ENCODE peak calls at places on chromosomes 6 and 20, in eight cellular contexts. U is heart left ventricle, C is esophagus muscularis mucosa, I is OCI-LY7, O is mucosa of descending colon, D is astrocyte of the spinal cord, M is cardiac fibroblast, W is lung. B is an unnamed sample.

GRCh38 chr20:2379511-2380229 is 1.0 kb upstream of the TGM6 start:
- DNase-seq in U (no peak), C (no peak), I (peak), O (no peak), D (no peak), M (no peak), W (no peak), B (no peak)

GRCh38 chr6:5584072-5584471 is 322.8 kb downstream of the FARS2 start:
- DNase-seq in U (no peak), C (no peak), I (no peak), O (no peak), D (peak), M (peak), W (no peak), B (no peak)

GRCh38 chr6:107866606-107867301 is 42.6 kb upstream of the SCML4 start:
- DNase-seq in U (no peak), C (no peak), I (peak), O (no peak), D (peak), M (peak), W (no peak), B (no peak)

GRCh38 chr6:143015300-143015706 is 45.4 kb upstream of the AIG1 start:
- DNase-seq in U (no peak), C (no peak), I (peak), O (no peak), D (no peak), M (peak), W (no peak), B (no peak)

GRCh38 chr20:37669062-37669772 is 24.6 kb upstream of the CTNNBL1 start:
- DNase-seq in U (no peak), C (no peak), I (no peak), O (no peak), D (no peak), M (no peak), W (no peak), B (no peak)

GRCh38 chr6:158648682-158649131 is 1.1 kb upstream of the SYTL3 start:
- DNase-seq in U (no peak), C (peak), I (no peak), O (no peak), D (peak), M (peak), W (no peak), B (peak)

GRCh38 chr6:156507106-156507505 is 270.1 kb upstream of the ARID1B start:
- DNase-seq in U (no peak), C (peak), I (no peak), O (no peak), D (no peak), M (no peak), W (no peak), B (no peak)

GRCh38 chr6:87968435-87969278 is 79.0 kb upstream of the SPACA1 start:
- DNase-seq in U (no peak), C (no peak), I (peak), O (no peak), D (peak), M (peak), W (peak), B (no peak)

GRCh38 chr6:150517175-150517574 is 82.5 kb upstream of the PLEKHG1 start:
- DNase-seq in U (no peak), C (peak), I (no peak), O (no peak), D (no peak), M (peak), W (no peak), B (no peak)

GRCh38 chr6:9002833-9003232 is 567.5 kb upstream of the SLC35B3 start:
- DNase-seq in U (no peak), C (no peak), I (no peak), O (no peak), D (no peak), M (no peak), W (no peak), B (no peak)

GRCh38 chr20:63176448-63177133 is 39.3 kb downstream of the YTHDF1 start:
- DNase-seq in U (no peak), C (no peak), I (no peak), O (no peak), D (no peak), M (no peak), W (no peak), B (no peak)

GRCh38 chr6:158560787-158561246 is 926 bp downstream of the TMEM181 start:
- DNase-seq in U (no peak), C (no peak), I (peak), O (no peak), D (no peak), M (peak), W (no peak), B (no peak)

GRCh38 chr6:119343167-119343566 is 6.4 kb downstream of the MAN1A1 start:
- DNase-seq in U (no peak), C (no peak), I (peak), O (no peak), D (no peak), M (no peak), W (no peak), B (no peak)

GRCh38 chr6:127207591-127208120 is 59.0 kb upstream of the RNF146 start:
- DNase-seq in U (no peak), C (no peak), I (no peak), O (no peak), D (peak), M (peak), W (no peak), B (no peak)

GRCh38 chr6:8628063-8628462 is 192.7 kb upstream of the SLC35B3 start:
- DNase-seq in U (no peak), C (no peak), I (no peak), O (no peak), D (peak), M (no peak), W (no peak), B (no peak)

GRCh38 chr6:161569071-161569470 is 295.2 kb upstream of the AGPAT4 start:
- DNase-seq in U (no peak), C (no peak), I (no peak), O (no peak), D (no peak), M (no peak), W (no peak), B (no peak)

GRCh38 chr6:40210628-40211056 is 276.4 kb upstream of the MOCS1 start:
- DNase-seq in U (no peak), C (peak), I (no peak), O (no peak), D (no peak), M (no peak), W (no peak), B (no peak)

GRCh38 chr6:46932941-46933340 is 11.2 kb upstream of the ADGRF5 start:
- DNase-seq in U (no peak), C (no peak), I (no peak), O (no peak), D (peak), M (peak), W (no peak), B (no peak)

GRCh38 chr6:24064106-24064505 is 61.9 kb upstream of the NRSN1 start:
- DNase-seq in U (no peak), C (no peak), I (no peak), O (no peak), D (no peak), M (no peak), W (no peak), B (no peak)

GRCh38 chr20:62953167-62953838 is 794 bp downstream of the SLC17A9 start:
- DNase-seq in U (no peak), C (no peak), I (no peak), O (peak), D (no peak), M (no peak), W (no peak), B (no peak)

GRCh38 chr6:38524436-38525145 is 115.1 kb downstream of the BTBD9 start:
- DNase-seq in U (no peak), C (no peak), I (no peak), O (no peak), D (no peak), M (peak), W (no peak), B (no peak)

GRCh38 chr6:3410385-3411360 is 46.2 kb downstream of the SLC22A23 start:
- DNase-seq in U (peak), C (no peak), I (peak), O (peak), D (peak), M (peak), W (peak), B (no peak)

GRCh38 chr6:16108996-16109658 is 19.8 kb upstream of the MYLIP start:
- DNase-seq in U (peak), C (no peak), I (no peak), O (no peak), D (no peak), M (no peak), W (peak), B (no peak)

GRCh38 chr20:49323622-49324238 is 45.9 kb upstream of the ZNFX1 start:
- DNase-seq in U (no peak), C (no peak), I (peak), O (no peak), D (peak), M (peak), W (peak), B (no peak)

GRCh38 chr6:21386744-21387143 is 206.8 kb upstream of the SOX4 start:
- DNase-seq in U (no peak), C (no peak), I (no peak), O (no peak), D (no peak), M (no peak), W (no peak), B (no peak)

GRCh38 chr6:30819287-30819917 is 64.9 kb upstream of the DDR1 start:
- DNase-seq in U (no peak), C (no peak), I (no peak), O (no peak), D (no peak), M (peak), W (no peak), B (no peak)

GRCh38 chr6:11354019-11354418 is 121.6 kb upstream of the NEDD9 start:
- DNase-seq in U (peak), C (no peak), I (no peak), O (no peak), D (peak), M (peak), W (no peak), B (no peak)

GRCh38 chr6:166253277-166254229 is 54.6 kb downstream of the PRR18 start:
- DNase-seq in U (no peak), C (no peak), I (no peak), O (peak), D (no peak), M (no peak), W (no peak), B (no peak)

GRCh38 chr6:21856096-21856825 is 262.7 kb downstream of the SOX4 start:
- DNase-seq in U (no peak), C (no peak), I (no peak), O (no peak), D (peak), M (peak), W (no peak), B (no peak)

GRCh38 chr6:56288347-56288746 is 41.0 kb upstream of the COL21A1 start:
- DNase-seq in U (no peak), C (no peak), I (no peak), O (no peak), D (no peak), M (no peak), W (no peak), B (no peak)

GRCh38 chr6:95087394-95088097 is 489.8 kb upstream of the MANEA start:
- DNase-seq in U (no peak), C (no peak), I (no peak), O (no peak), D (peak), M (peak), W (no peak), B (no peak)

GRCh38 chr6:83474309-83474708 is 38.0 kb upstream of the PRSS35 start:
- DNase-seq in U (no peak), C (no peak), I (no peak), O (no peak), D (peak), M (peak), W (no peak), B (no peak)

GRCh38 chr6:82954937-82955577 is 110.6 kb downstream of the UBE3D start:
- DNase-seq in U (no peak), C (no peak), I (peak), O (no peak), D (peak), M (peak), W (no peak), B (no peak)

DNA sequence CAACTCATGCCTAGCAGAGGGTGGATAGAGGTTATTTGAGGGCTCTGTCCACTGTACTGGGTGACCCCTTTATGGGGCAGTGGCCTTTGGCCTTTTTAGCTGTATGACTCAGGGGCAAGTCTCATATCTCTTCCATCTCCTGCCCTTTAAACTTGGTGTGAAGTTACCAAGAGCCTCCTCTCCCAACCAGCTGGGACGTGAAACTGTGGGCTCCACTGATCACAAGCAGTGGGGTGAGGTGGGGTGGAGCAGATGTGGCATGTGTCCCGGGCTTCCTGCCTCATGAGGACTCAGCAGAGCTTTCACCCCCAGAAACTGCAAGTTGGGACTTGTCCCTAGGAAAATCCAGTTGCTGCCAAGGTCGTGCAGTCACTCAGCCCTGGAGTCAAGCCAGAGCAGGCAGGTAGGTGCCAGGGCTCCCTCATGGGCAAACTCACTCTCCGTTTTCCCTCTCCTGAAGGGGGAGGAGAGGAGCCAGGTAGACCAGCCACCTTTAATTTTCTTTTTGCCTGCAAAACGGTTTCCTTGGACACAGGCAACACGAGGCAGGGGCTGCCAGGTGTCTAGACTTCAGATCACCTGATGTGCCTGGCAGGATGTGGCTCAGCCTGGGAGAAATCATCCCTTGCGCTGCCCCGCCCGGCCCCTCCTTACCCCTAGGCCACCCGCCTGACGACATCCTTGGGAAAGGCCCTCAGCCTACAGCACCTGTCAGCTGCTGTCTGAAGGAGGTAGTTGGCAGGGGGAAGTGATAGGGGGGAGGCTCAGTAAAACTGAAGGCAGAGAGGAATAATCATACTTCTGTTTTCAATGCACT is 4.0 kb downstream of the CDKN1A start:
- DNase-seq in U (no peak), C (no peak), I (peak), O (peak), D (no peak), M (no peak), W (peak), B (no peak)
- TF ChIP-seq CTCF in U (no peak), C (no peak), I (no peak), O (no peak), D (no peak), M (no peak), W (no peak), B (no peak)

GRCh38 chr6:34589633-34590139 is 33.6 kb upstream of the SPDEF start:
- DNase-seq in U (no peak), C (no peak), I (no peak), O (no peak), D (no peak), M (no peak), W (no peak), B (no peak)
- TF ChIP-seq CTCF in U (no peak), C (no peak), I (peak), O (no peak), D (no peak), M (no peak), W (no peak), B (no peak)

DNA sequence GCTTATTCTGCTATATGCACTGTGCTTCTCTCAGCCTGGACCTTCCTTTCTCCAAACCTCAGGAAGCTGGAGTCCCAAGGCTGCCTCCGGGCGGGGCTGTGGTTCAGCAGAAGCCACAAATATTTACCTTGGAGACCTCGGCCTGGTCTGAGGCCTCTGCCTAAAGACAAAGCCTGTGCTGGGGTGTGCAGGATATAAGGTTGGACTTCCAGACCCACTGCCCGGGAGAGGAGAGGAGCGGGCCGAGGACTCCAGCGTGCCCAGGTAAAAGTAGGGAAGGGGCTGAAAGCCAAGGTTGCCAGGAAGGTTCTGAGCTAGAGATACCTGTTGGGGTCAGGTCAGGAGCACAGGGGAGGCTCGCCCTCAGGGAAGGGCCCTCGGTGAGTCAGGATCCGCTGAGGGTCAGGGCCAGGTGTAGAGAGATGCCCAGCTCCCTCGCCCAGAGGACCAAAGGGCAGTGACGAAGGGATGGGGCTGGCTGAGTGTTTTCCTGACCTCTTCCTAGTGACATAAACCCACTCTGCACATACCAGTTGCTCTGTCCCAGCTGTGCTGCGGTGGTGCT is at the start of gene BPIFB1:
- DNase-seq in U (no peak), C (no peak), I (no peak), O (no peak), D (no peak), M (no peak), W (no peak), B (no peak)
- TF ChIP-seq CTCF in U (no peak), C (no peak), I (no peak), O (no peak), D (no peak), M (no peak), W (no peak), B (no peak)

GRCh38 chr6:93418113-93418447 is 1.3 kb downstream of the EPHA7 start:
- DNase-seq in U (no peak), C (no peak), I (no peak), O (no peak), D (peak), M (no peak), W (no peak), B (no peak)
- TF ChIP-seq CTCF in U (no peak), C (no peak), I (no peak), O (no peak), D (no peak), M (no peak), W (no peak), B (peak)

GRCh38 chr6:167825759-167826229 is 917 bp upstream of the AFDN start:
- DNase-seq in U (peak), C (no peak), I (no peak), O (peak), D (no peak), M (peak), W (peak), B (peak)

GRCh38 chr6:167827588-167828324 is 1.0 kb downstream of the AFDN start:
- DNase-seq in U (peak), C (no peak), I (peak), O (peak), D (peak), M (peak), W (peak), B (peak)

GRCh38 chr6:167825059-167825758 is 1.5 kb upstream of the AFDN start:
- DNase-seq in U (no peak), C (no peak), I (no peak), O (no peak), D (no peak), M (peak), W (no peak), B (no peak)

GRCh38 chr6:167827062-167827587 is 414 bp downstream of the AFDN start:
- DNase-seq in U (peak), C (no peak), I (peak), O (peak), D (no peak), M (peak), W (no peak), B (no peak)

GRCh38 chr6:167826230-167827061 is at the start of gene AFDN:
- DNase-seq in U (peak), C (no peak), I (peak), O (peak), D (no peak), M (peak), W (peak), B (peak)
- TF ChIP-seq CTCF in U (peak), C (peak), I (peak), O (peak), D (peak), M (peak), W (peak), B (peak)

DNA sequence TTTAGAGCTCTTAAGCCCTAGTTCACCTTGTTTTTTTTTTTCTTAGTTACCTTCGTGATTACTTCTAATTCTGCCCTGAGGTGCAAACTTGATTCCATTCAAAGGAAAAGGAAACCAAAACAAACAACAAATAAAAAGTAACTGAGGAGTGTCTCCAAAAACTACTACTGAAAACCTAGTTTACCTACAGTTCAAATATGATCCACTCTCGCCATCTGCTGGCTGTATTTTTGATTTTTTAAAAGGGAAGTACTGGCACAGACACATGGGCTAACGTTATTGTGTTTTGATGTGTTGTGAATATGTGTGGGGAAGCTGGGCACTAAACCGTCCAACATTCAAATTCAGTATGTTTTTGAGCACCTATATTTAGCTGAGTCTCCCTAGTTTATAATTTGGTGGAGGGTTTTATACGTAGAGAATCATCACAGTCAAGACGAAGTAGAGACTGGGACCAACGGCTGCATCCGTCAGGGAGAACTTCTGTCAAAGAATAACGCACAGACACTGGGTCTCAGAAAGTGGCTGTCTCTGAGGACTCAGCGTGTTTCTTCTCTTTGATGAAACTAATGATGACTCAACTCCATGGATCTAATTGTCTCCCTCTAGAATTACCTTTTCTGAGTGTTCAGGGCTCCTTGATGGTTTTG is 373.5 kb upstream of the BTBD3 start:
- DNase-seq in U (no peak), C (no peak), I (peak), O (no peak), D (peak), M (peak), W (no peak), B (no peak)
- TF ChIP-seq CTCF in U (peak), C (peak), I (peak), O (no peak), D (peak), M (peak), W (peak), B (peak)

DNA sequence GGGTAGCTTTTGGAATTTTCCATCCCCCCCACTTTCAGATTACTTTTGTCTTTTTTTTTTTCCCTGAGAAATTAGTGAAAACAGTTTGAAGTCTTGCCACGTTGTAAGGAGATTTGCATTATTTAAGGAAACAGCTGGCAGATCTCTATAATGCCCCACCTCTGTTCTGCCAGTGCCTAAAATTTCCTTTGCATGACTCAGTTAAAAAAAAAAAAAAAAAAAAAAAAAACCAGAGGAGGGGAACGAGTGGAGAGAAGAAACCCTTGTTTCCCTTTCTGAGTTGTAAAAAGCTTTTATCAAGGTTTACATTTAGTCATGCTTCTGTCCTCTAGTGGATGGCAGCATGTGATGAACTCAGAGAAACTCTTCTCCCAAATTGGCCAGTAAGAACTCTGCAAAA is 33.5 kb downstream of the CARMIL1 start:
- DNase-seq in U (no peak), C (no peak), I (peak), O (no peak), D (peak), M (peak), W (no peak), B (no peak)
- TF ChIP-seq CTCF in U (no peak), C (no peak), I (no peak), O (no peak), D (no peak), M (no peak), W (no peak), B (peak)

B was measured in type B pancreatic cell.